ENCODE peak calls at places on chromosomes 6 and 20, in five cellular contexts. I, L, G, W and E are unnamed samples.

GRCh38 chr20:50014570-50015562 is 32.1 kb downstream of the SNAI1 start:
- DNase-seq in I (no peak), L (no peak), G (no peak), W (no peak), E (no peak)

GRCh38 chr6:13396241-13396792 is 68.0 kb upstream of the TBC1D7 start:
- DNase-seq in I (no peak), L (no peak), G (no peak), W (no peak), E (no peak)

GRCh38 chr6:2296781-2297180 is 51.4 kb upstream of the GMDS start:
- DNase-seq in I (no peak), L (no peak), G (no peak), W (no peak), E (no peak)

GRCh38 chr6:21992178-21992967 is 304.5 kb downstream of the PRL start:
- DNase-seq in I (no peak), L (peak), G (no peak), W (no peak), E (no peak)

GRCh38 chr20:59579404-59580207 is 24.7 kb upstream of the PHACTR3 start:
- DNase-seq in I (no peak), L (no peak), G (no peak), W (peak), E (no peak)

GRCh38 chr6:31479151-31479932 is 18.6 kb upstream of the MICB start:
- DNase-seq in I (no peak), L (no peak), G (no peak), W (no peak), E (no peak)

GRCh38 chr6:44496705-44497369 is 109.3 kb downstream of the CDC5L start:
- DNase-seq in I (no peak), L (no peak), G (no peak), W (no peak), E (no peak)

GRCh38 chr6:150250826-150251225 is 108.0 kb downstream of the PPP1R14C start:
- DNase-seq in I (no peak), L (peak), G (no peak), W (no peak), E (no peak)

GRCh38 chr6:40164345-40164755 is 230.1 kb upstream of the MOCS1 start:
- DNase-seq in I (no peak), L (no peak), G (peak), W (no peak), E (no peak)

GRCh38 chr6:79077680-79078056 is 386 bp downstream of the PHIP start:
- DNase-seq in I (no peak), L (no peak), G (no peak), W (peak), E (no peak)

GRCh38 chr6:31752739-31753319 is 9.6 kb upstream of the SAPCD1 start:
- DNase-seq in I (no peak), L (peak), G (no peak), W (no peak), E (no peak)

GRCh38 chr6:160005861-160006540 is 37.1 kb downstream of the IGF2R start:
- DNase-seq in I (no peak), L (peak), G (no peak), W (no peak), E (no peak)

GRCh38 chr20:22507240-22507961 is 77.0 kb downstream of the FOXA2 start:
- DNase-seq in I (no peak), L (no peak), G (no peak), W (no peak), E (no peak)

GRCh38 chr6:159110013-159110412 is 59.2 kb upstream of the FNDC1 start:
- DNase-seq in I (no peak), L (peak), G (no peak), W (no peak), E (no peak)

GRCh38 chr6:149225946-149226345 is 91.6 kb upstream of the TAB2 start:
- DNase-seq in I (no peak), L (no peak), G (no peak), W (no peak), E (no peak)

GRCh38 chr6:148760143-148760505 is 13.3 kb downstream of the UST start:
- DNase-seq in I (no peak), L (no peak), G (no peak), W (no peak), E (no peak)

GRCh38 chr6:34338811-34339210 is 53.7 kb downstream of the NUDT3 start:
- DNase-seq in I (no peak), L (no peak), G (no peak), W (no peak), E (no peak)

GRCh38 chr20:35339007-35339406 is 46.8 kb upstream of the FAM83C start:
- DNase-seq in I (no peak), L (peak), G (no peak), W (no peak), E (no peak)

GRCh38 chr6:148364056-148364844 is 21.6 kb downstream of the SASH1 start:
- DNase-seq in I (no peak), L (peak), G (no peak), W (no peak), E (no peak)

GRCh38 chr6:11083491-11083890 is 10.1 kb upstream of the SMIM13 start:
- DNase-seq in I (no peak), L (peak), G (no peak), W (no peak), E (no peak)

GRCh38 chr6:168122011-168122410 is 43.0 kb upstream of the FRMD1 start:
- DNase-seq in I (no peak), L (no peak), G (no peak), W (peak), E (peak)

GRCh38 chr6:84665392-84665791 is 99.0 kb downstream of the TBX18 start:
- DNase-seq in I (no peak), L (no peak), G (no peak), W (no peak), E (no peak)

GRCh38 chr6:11381801-11382513 is 149.5 kb upstream of the NEDD9 start:
- DNase-seq in I (peak), L (no peak), G (no peak), W (no peak), E (peak)

GRCh38 chr6:125986956-125987617 is 747 bp downstream of the TRMT11 start:
- DNase-seq in I (no peak), L (peak), G (no peak), W (no peak), E (no peak)

GRCh38 chr6:34570066-34570833 is 14.1 kb upstream of the SPDEF start:
- DNase-seq in I (no peak), L (no peak), G (no peak), W (no peak), E (no peak)

GRCh38 chr6:147742445-147742844 is 234.0 kb downstream of the SAMD5 start:
- DNase-seq in I (no peak), L (no peak), G (no peak), W (no peak), E (no peak)

GRCh38 chr6:107318100-107318736 is 141.1 kb downstream of the PDSS2 start:
- DNase-seq in I (no peak), L (peak), G (peak), W (no peak), E (no peak)

GRCh38 chr6:53306819-53307347 is 41.9 kb downstream of the ELOVL5 start:
- DNase-seq in I (no peak), L (peak), G (no peak), W (no peak), E (no peak)

GRCh38 chr20:53652859-53653520 is 59.4 kb upstream of the ZNF217 start:
- DNase-seq in I (no peak), L (no peak), G (no peak), W (no peak), E (no peak)

GRCh38 chr6:27592481-27593199 is 119.7 kb upstream of the ZNF184 start:
- DNase-seq in I (no peak), L (peak), G (no peak), W (no peak), E (no peak)

DNA sequence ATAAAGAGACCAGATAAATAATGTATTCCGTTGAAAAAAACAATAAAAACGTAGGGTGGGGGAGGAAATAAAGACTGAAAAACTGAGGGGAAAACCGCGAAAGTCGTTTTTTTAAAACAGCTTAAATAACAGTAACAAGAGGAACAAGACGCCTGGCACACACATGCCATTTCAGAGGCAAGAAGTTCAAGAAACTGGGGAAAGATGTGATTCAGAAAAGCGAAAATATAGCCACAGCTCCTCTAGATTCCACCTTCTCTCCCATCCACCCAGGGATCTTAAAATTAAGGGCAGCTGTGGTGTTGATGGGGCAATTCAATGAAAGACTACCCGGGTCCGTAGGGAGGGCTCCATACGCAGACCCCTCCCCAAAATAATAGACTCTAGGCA is 1.3 kb downstream of the EPB41L2 start:
- DNase-seq in I (no peak), L (peak), G (no peak), W (no peak), E (no peak)
- TF ChIP-seq CTCF in I (no peak), L (no peak), G (no peak), W (no peak), E (no peak)

DNA sequence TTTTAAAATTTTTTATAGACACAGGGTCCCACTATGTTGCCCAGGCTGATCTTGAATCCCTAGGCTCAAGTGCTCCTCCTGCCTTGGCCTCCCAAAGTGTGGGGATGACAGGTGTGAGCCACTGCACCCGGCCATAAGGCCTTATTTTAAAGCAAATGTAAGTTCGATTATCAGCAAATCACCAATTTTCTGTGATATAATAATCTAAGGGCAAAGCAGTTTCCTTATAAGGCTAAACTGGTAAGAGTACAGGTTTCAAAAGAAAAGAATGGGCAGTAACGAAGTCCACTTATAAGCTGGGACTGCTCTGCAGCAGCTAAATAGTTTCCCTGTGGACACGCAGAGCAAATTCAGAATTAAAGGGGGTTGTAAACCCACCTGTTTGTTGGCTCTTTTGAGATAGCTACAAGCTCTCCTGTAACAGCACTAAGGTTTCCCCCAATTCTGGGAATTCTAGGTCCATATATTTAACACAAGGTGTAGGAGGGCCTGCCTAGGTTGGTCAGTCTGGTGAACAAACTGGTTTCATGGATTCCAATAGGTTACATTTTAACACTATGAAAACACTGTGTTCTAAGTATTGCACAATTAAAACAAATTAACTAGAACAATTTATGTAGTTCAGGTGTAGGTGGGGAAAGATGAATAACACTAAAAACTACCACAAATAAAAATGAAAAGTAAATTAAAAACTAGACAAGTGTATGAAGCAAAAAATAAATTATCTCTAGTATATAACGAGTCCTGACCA is 26.3 kb downstream of the LHFPL5 start:
- DNase-seq in I (no peak), L (no peak), G (no peak), W (no peak), E (no peak)
- TF ChIP-seq CTCF in I (no peak), L (no peak), G (no peak), W (no peak), E (no peak)

GRCh38 chr6:87281426-87281825 is 41.0 kb upstream of the SMIM8 start:
- DNase-seq in I (no peak), L (no peak), G (no peak), W (no peak), E (no peak)

GRCh38 chr6:87274660-87275273 is 47.6 kb upstream of the SMIM8 start:
- DNase-seq in I (no peak), L (peak), G (no peak), W (no peak), E (no peak)

GRCh38 chr6:87279051-87279595 is 43.3 kb upstream of the SMIM8 start:
- DNase-seq in I (no peak), L (no peak), G (no peak), W (no peak), E (no peak)

GRCh38 chr6:87276624-87277023 is 45.8 kb upstream of the SMIM8 start:
- DNase-seq in I (no peak), L (no peak), G (no peak), W (no peak), E (no peak)

DNA sequence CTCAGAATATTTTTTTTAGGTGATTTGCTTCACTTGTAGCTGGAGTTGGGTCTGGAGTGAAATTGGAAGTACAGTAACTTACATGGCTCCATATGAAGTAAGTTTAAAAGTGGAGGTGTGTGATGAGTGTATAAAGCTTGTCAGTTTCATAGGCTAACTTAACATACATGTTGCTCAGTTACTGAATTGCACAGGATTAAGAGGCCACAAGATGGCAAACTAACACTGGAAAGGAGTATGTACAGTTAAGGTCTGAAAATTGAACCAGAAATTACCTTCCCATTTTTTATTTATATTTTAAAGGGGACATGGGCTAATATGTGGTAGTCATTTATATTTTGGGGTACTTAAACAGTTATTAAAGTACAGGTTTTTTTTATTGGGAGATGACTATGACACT is 45.3 kb upstream of the SMIM8 start:
- DNase-seq in I (no peak), L (peak), G (no peak), W (no peak), E (no peak)
- TF ChIP-seq CTCF in I (no peak), L (no peak), G (no peak), W (no peak), E (no peak)

GRCh38 chr20:63441136-63441776 is 31.2 kb downstream of the KCNQ2 start:
- DNase-seq in I (no peak), L (no peak), G (no peak), W (no peak), E (no peak)

GRCh38 chr20:63440366-63440955 is 32.0 kb downstream of the KCNQ2 start:
- DNase-seq in I (no peak), L (no peak), G (no peak), W (no peak), E (no peak)

GRCh38 chr20:63439866-63440265 is 32.6 kb downstream of the KCNQ2 start:
- DNase-seq in I (no peak), L (no peak), G (no peak), W (no peak), E (no peak)

GRCh38 chr20:63435552-63435951 is 36.9 kb downstream of the KCNQ2 start:
- DNase-seq in I (no peak), L (no peak), G (no peak), W (no peak), E (no peak)

GRCh38 chr20:63438121-63438520 is 34.3 kb downstream of the KCNQ2 start:
- DNase-seq in I (no peak), L (no peak), G (no peak), W (no peak), E (no peak)
- TF ChIP-seq CTCF in I (no peak), L (no peak), G (no peak), W (no peak), E (no peak)

GRCh38 chr20:31790401-31790800 is 28.8 kb upstream of the MYLK2 start:
- DNase-seq in I (no peak), L (peak), G (no peak), W (no peak), E (no peak)

GRCh38 chr20:31785089-31785488 is 34.1 kb upstream of the MYLK2 start:
- DNase-seq in I (no peak), L (peak), G (no peak), W (no peak), E (no peak)

GRCh38 chr20:31788578-31788977 is 30.6 kb upstream of the MYLK2 start:
- DNase-seq in I (no peak), L (peak), G (no peak), W (no peak), E (no peak)
- TF ChIP-seq CTCF in I (no peak), L (peak), G (no peak), W (no peak), E (no peak)

GRCh38 chr20:43520074-43520473 is 12.6 kb downstream of the L3MBTL1 start:
- DNase-seq in I (no peak), L (no peak), G (no peak), W (no peak), E (no peak)
- TF ChIP-seq CTCF in I (no peak), L (no peak), G (no peak), W (no peak), E (no peak)

DNA sequence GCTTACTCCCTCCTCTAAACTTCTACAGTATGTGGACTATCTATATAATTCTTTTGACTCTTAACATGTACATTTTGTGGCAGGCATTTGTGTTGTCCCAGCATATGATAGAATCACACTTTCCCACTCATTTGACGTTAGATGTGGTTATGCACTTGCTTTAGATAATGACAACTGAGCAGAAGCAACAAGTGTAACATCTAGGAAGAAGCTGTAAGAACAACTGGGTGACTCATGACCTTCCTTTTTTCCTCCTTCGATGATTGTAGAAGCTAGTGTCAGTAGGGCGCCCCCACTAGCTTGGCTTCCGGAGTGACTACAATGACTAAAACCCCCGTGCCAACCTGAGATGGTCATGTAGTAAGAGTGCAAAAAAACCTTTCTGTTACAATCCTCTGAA is 74.6 kb upstream of the CEP85L start:
- DNase-seq in I (no peak), L (peak), G (no peak), W (no peak), E (no peak)
- TF ChIP-seq CTCF in I (peak), L (no peak), G (no peak), W (no peak), E (no peak)

GRCh38 chr6:122838060-122838780 is 49.2 kb downstream of the SMPDL3A start:
- DNase-seq in I (no peak), L (peak), G (no peak), W (no peak), E (no peak)
- TF ChIP-seq CTCF in I (no peak), L (peak), G (peak), W (no peak), E (no peak)

GRCh38 chr6:37489697-37490336 is 9.9 kb downstream of the CCDC167 start:
- DNase-seq in I (no peak), L (no peak), G (no peak), W (no peak), E (no peak)
- TF ChIP-seq CTCF in I (peak), L (peak), G (no peak), W (no peak), E (no peak)

GRCh38 chr20:10242166-10242565 is 23.5 kb downstream of the SNAP25 start:
- DNase-seq in I (no peak), L (peak), G (no peak), W (no peak), E (no peak)

GRCh38 chr20:10239954-10240353 is 21.3 kb downstream of the SNAP25 start:
- DNase-seq in I (no peak), L (peak), G (no peak), W (peak), E (no peak)

GRCh38 chr20:10236540-10237533 is 18.2 kb downstream of the SNAP25 start:
- DNase-seq in I (no peak), L (no peak), G (no peak), W (no peak), E (no peak)

DNA sequence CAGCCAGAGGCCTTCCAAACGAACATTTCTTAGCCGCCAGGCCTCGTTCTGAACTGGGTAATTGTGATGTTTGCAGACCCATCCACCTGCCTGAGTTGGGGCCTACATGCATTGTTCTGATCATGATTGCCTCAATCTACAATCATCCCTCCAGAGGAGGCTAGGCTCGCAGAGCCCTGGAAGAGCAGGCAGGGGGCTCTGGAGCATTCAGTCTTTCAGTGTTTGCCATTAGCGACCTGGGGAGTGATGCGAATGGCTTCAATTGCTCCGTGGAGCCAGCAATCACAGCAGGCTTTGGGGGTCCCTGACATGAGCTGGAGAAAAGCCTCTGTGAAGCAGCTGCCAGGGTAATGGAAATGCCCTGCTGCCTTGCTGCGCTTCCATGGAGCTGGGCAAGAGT is 22.0 kb downstream of the SNAP25 start:
- DNase-seq in I (no peak), L (no peak), G (no peak), W (no peak), E (no peak)
- TF ChIP-seq CTCF in I (no peak), L (no peak), G (no peak), W (no peak), E (no peak)